ENCODE peak calls at places on chromosome 19, in four cellular contexts. One of them, this sample, is unnamed.

GRCh38 chr19:38718747-38719543 is 25.3 kb downstream of the CAPN12 start:
- DNase-seq in K562: no peak
- DNase-seq in HepG2: no peak
- DNase-seq in GM12878: no peak
- DNase-seq in this sample: peak

GRCh38 chr19:41893899-41894298 is 10.9 kb downstream of the ARHGEF1 start:
- DNase-seq in K562: no peak
- DNase-seq in HepG2: peak
- DNase-seq in GM12878: no peak
- DNase-seq in this sample: peak

GRCh38 chr19:55391191-55391670 is 5.5 kb downstream of the RPL28 start:
- DNase-seq in K562: no peak
- DNase-seq in HepG2: no peak
- DNase-seq in GM12878: no peak
- DNase-seq in this sample: no peak

GRCh38 chr19:19384486-19384885 is 21.0 kb upstream of the GATAD2A start:
- DNase-seq in K562: no peak
- DNase-seq in HepG2: no peak
- DNase-seq in GM12878: no peak
- DNase-seq in this sample: no peak

GRCh38 chr19:7101498-7102253 is 32.2 kb downstream of the ZNF557 start:
- DNase-seq in K562: no peak
- DNase-seq in HepG2: no peak
- DNase-seq in GM12878: no peak
- DNase-seq in this sample: no peak

GRCh38 chr19:53467138-53467502 is 413 bp upstream of the ZNF813 start:
- DNase-seq in K562: peak
- DNase-seq in HepG2: no peak
- DNase-seq in GM12878: no peak
- DNase-seq in this sample: no peak

GRCh38 chr19:29671393-29672076 is 6.3 kb downstream of the PLEKHF1 start:
- DNase-seq in K562: peak
- DNase-seq in HepG2: peak
- DNase-seq in GM12878: peak
- DNase-seq in this sample: no peak

GRCh38 chr19:10419646-10420443 is 493 bp upstream of the PDE4A start:
- DNase-seq in K562: peak
- DNase-seq in HepG2: no peak
- DNase-seq in GM12878: no peak
- DNase-seq in this sample: peak

GRCh38 chr19:24063312-24063711 is 23.7 kb upstream of the ZNF254 start:
- DNase-seq in K562: no peak
- DNase-seq in HepG2: peak
- DNase-seq in GM12878: no peak
- DNase-seq in this sample: no peak

GRCh38 chr19:3338541-3339181 is 27.7 kb upstream of the NFIC start:
- DNase-seq in K562: peak
- DNase-seq in HepG2: no peak
- DNase-seq in GM12878: no peak
- DNase-seq in this sample: no peak

GRCh38 chr19:1172353-1173159 is 1.5 kb downstream of the SBNO2 start:
- DNase-seq in K562: no peak
- DNase-seq in HepG2: no peak
- DNase-seq in GM12878: no peak
- DNase-seq in this sample: peak

GRCh38 chr19:46610851-46611770 is 10.0 kb downstream of the CALM3 start:
- DNase-seq in K562: no peak
- DNase-seq in HepG2: no peak
- DNase-seq in GM12878: no peak
- DNase-seq in this sample: no peak

GRCh38 chr19:2634228-2634951 is 68.1 kb downstream of the GNG7 start:
- DNase-seq in K562: no peak
- DNase-seq in HepG2: no peak
- DNase-seq in GM12878: no peak
- DNase-seq in this sample: no peak

GRCh38 chr19:6023085-6023682 is 45.2 kb upstream of the RANBP3 start:
- DNase-seq in K562: no peak
- DNase-seq in HepG2: no peak
- DNase-seq in GM12878: no peak
- DNase-seq in this sample: no peak

GRCh38 chr19:37468961-37469777 is at the start of gene ZNF570:
- DNase-seq in K562: no peak
- DNase-seq in HepG2: peak
- DNase-seq in GM12878: peak
- DNase-seq in this sample: peak

GRCh38 chr19:10654610-10655456 is 687 bp downstream of the ILF3 start:
- DNase-seq in K562: peak
- DNase-seq in HepG2: peak
- DNase-seq in GM12878: no peak
- DNase-seq in this sample: peak

GRCh38 chr19:9970481-9970880 is 34.2 kb upstream of the OLFM2 start:
- DNase-seq in K562: no peak
- DNase-seq in HepG2: no peak
- DNase-seq in GM12878: no peak
- DNase-seq in this sample: no peak

GRCh38 chr19:42175952-42176648 is 41.4 kb downstream of the DEDD2 start:
- DNase-seq in K562: no peak
- DNase-seq in HepG2: no peak
- DNase-seq in GM12878: no peak
- DNase-seq in this sample: peak

GRCh38 chr19:2834294-2834871 is 6.9 kb upstream of the ZNF555 start:
- DNase-seq in K562: no peak
- DNase-seq in HepG2: no peak
- DNase-seq in GM12878: no peak
- DNase-seq in this sample: no peak

GRCh38 chr19:38649305-38650179 is 2.1 kb downstream of the ACTN4 start:
- DNase-seq in K562: no peak
- DNase-seq in HepG2: peak
- DNase-seq in GM12878: no peak
- DNase-seq in this sample: peak

GRCh38 chr19:18202759-18203407 is 959 bp downstream of the RAB3A start:
- DNase-seq in K562: peak
- DNase-seq in HepG2: no peak
- DNase-seq in GM12878: no peak
- DNase-seq in this sample: no peak

GRCh38 chr19:518292-519231 is 11.3 kb downstream of the TPGS1 start:
- DNase-seq in K562: peak
- DNase-seq in HepG2: no peak
- DNase-seq in GM12878: no peak
- DNase-seq in this sample: no peak

GRCh38 chr19:41870401-41870873 is 6.6 kb upstream of the CD79A start:
- DNase-seq in K562: no peak
- DNase-seq in HepG2: no peak
- DNase-seq in GM12878: no peak
- DNase-seq in this sample: peak

GRCh38 chr19:29662604-29663404 is 2.5 kb upstream of the PLEKHF1 start:
- DNase-seq in K562: peak
- DNase-seq in HepG2: no peak
- DNase-seq in GM12878: no peak
- DNase-seq in this sample: peak

GRCh38 chr19:8050274-8051096 is 2.1 kb upstream of the CCL25 start:
- DNase-seq in K562: peak
- DNase-seq in HepG2: peak
- DNase-seq in GM12878: peak
- DNase-seq in this sample: peak

GRCh38 chr19:3057275-3057714 is 5.0 kb downstream of the TLE5 start:
- DNase-seq in K562: peak
- DNase-seq in HepG2: no peak
- DNase-seq in GM12878: no peak
- DNase-seq in this sample: peak

GRCh38 chr19:3818479-3818878 is 32.3 kb upstream of the MATK start:
- DNase-seq in K562: no peak
- DNase-seq in HepG2: no peak
- DNase-seq in GM12878: no peak
- DNase-seq in this sample: no peak

GRCh38 chr19:46480409-46480808 is 9.0 kb upstream of the PNMA8A start:
- DNase-seq in K562: no peak
- DNase-seq in HepG2: no peak
- DNase-seq in GM12878: no peak
- DNase-seq in this sample: no peak

GRCh38 chr19:555474-555808 is 11.6 kb downstream of the GZMM start:
- DNase-seq in K562: no peak
- DNase-seq in HepG2: no peak
- DNase-seq in GM12878: no peak
- DNase-seq in this sample: no peak

GRCh38 chr19:16367269-16367683 is 42.6 kb downstream of the KLF2 start:
- DNase-seq in K562: no peak
- DNase-seq in HepG2: no peak
- DNase-seq in GM12878: peak
- DNase-seq in this sample: no peak

GRCh38 chr19:4977299-4978174 is 8.6 kb downstream of the KDM4B start:
- DNase-seq in K562: no peak
- DNase-seq in HepG2: no peak
- DNase-seq in GM12878: no peak
- DNase-seq in this sample: no peak

GRCh38 chr19:39428309-39429112 is 7.2 kb downstream of the RPS16 start:
- DNase-seq in K562: no peak
- DNase-seq in HepG2: peak
- DNase-seq in GM12878: no peak
- DNase-seq in this sample: peak

GRCh38 chr19:17794731-17795494 is at the start of gene B3GNT3:
- DNase-seq in K562: peak
- DNase-seq in HepG2: peak
- DNase-seq in GM12878: no peak
- DNase-seq in this sample: peak

GRCh38 chr19:4543444-4543843 is 3.6 kb upstream of the LRG1 start:
- DNase-seq in K562: no peak
- DNase-seq in HepG2: no peak
- DNase-seq in GM12878: no peak
- DNase-seq in this sample: no peak

GRCh38 chr19:49513746-49514118 is 1.3 kb downstream of the FCGRT start:
- DNase-seq in K562: peak
- DNase-seq in HepG2: no peak
- DNase-seq in GM12878: no peak
- DNase-seq in this sample: no peak

GRCh38 chr19:39409886-39410619 is 2.4 kb upstream of the PLEKHG2 start:
- DNase-seq in K562: peak
- DNase-seq in HepG2: peak
- DNase-seq in GM12878: no peak
- DNase-seq in this sample: no peak

GRCh38 chr19:3881272-3882040 is 971 bp downstream of the ATCAY start:
- DNase-seq in K562: no peak
- DNase-seq in HepG2: no peak
- DNase-seq in GM12878: no peak
- DNase-seq in this sample: no peak

GRCh38 chr19:16386619-16387240 is 62.1 kb downstream of the KLF2 start:
- DNase-seq in K562: peak
- DNase-seq in HepG2: peak
- DNase-seq in GM12878: no peak
- DNase-seq in this sample: peak

GRCh38 chr19:58396691-58397532 is 1.5 kb downstream of the RNF225 start:
- DNase-seq in K562: no peak
- DNase-seq in HepG2: no peak
- DNase-seq in GM12878: no peak
- DNase-seq in this sample: no peak
- TF ChIP-seq CHD4 in K562: no peak
- TF ChIP-seq CHD4 in HepG2: no peak
- TF ChIP-seq CHD4 in GM12878: no peak
- TF ChIP-seq CHD4 in this sample: no peak

DNA sequence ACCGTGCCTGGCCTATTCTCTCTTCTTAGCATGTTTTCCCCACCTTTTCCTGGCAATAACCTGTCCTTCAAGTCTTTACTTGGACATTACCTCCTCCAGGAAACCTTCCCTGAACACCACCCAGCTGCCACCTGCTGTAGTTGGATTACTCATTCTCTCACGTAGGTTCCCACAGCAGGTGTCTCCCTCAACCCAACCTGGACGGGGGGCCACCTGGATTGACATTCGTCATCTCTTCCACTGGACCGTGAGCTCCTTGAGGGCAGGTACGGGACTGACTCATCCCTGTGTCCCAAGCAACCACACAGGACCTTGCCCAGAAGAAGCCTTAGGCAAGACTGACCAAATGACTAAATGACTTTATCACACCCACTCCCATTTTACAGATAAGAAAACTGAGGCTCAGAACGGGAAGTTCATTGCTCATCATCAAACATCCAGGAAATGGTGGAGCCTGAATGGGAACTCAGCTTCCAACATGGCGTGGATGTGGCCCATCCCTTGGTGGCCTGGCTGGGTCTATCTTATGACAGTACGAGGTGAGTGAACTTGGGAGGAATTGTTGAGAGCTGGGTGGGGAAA is 3.5 kb upstream of the KLK6 start:
- DNase-seq in K562: no peak
- DNase-seq in HepG2: no peak
- DNase-seq in GM12878: no peak
- DNase-seq in this sample: no peak
- TF ChIP-seq CHD4 in K562: no peak
- TF ChIP-seq CHD4 in HepG2: no peak
- TF ChIP-seq CHD4 in GM12878: no peak
- TF ChIP-seq CHD4 in this sample: no peak

DNA sequence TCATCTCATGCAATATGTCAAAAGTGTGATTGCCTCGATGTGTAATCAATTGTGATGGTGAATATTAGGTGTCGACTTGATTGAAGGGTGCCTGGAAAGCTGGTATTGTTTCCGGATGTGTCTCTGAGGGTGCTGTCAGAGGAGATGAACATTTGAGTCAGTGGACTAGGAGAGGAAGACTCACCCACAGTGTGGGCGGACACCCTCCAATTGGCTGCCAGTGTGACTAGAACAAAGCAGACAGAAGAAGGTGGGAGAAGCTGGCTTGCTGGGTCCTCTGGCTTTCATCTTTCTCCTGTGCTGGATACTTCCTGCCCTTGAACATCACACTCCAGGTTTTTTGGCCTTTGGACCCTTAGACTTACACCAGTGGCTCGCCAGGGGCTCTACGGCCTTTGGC is 15.5 kb upstream of the CABP5 start:
- DNase-seq in K562: no peak
- DNase-seq in HepG2: peak
- DNase-seq in GM12878: no peak
- DNase-seq in this sample: no peak
- TF ChIP-seq CHD4 in K562: no peak
- TF ChIP-seq CHD4 in HepG2: no peak
- TF ChIP-seq CHD4 in GM12878: no peak
- TF ChIP-seq CHD4 in this sample: no peak

DNA sequence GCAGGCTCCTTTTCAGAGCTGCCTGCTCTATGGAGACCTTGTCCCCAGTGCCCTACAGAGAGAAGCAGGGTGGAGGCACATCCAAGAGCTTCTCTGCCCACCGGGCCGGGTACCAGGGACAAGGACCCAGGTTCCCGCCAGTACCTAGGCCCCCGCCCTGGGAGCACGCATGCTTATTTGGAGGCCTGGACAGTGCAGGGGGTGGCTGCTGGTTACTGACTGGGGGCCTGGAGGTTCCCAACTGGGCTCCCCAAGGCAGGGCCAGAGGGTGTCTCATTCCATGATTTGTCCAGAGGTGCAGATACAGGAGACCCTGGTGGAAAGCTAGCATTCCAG is 66.9 kb downstream of the CHST8 start:
- DNase-seq in K562: no peak
- DNase-seq in HepG2: no peak
- DNase-seq in GM12878: no peak
- DNase-seq in this sample: no peak
- TF ChIP-seq CHD4 in K562: no peak
- TF ChIP-seq CHD4 in HepG2: no peak
- TF ChIP-seq CHD4 in GM12878: no peak
- TF ChIP-seq CHD4 in this sample: no peak